ENCODE peak calls at places on chromosomes 12 and 14, in six cellular contexts. P, D, J, K, N and F are unnamed samples.

GRCh38 chr14:89575386-89576061 is 158.5 kb upstream of the FOXN3 start:
- ATAC-seq in J (no peak), D (peak), K (no peak), P (peak), N (no peak), F (no peak)

GRCh38 chr12:96919510-96920210 is 12.6 kb downstream of the NEDD1 start:
- ATAC-seq in J (no peak), N (no peak), D (no peak), P (no peak), K (no peak), F (no peak)

GRCh38 chr12:67501362-67501761 is 147.2 kb upstream of the DYRK2 start:
- ATAC-seq in D (no peak), K (no peak), J (no peak), P (peak), N (no peak), F (no peak)

GRCh38 chr14:59318908-59319307 is 130.4 kb downstream of the DAAM1 start:
- ATAC-seq in D (peak), K (no peak), J (no peak), N (no peak), P (no peak), F (no peak)

GRCh38 chr14:106808458-106808857 is 1282.1 kb downstream of the TMEM121 start:
- ATAC-seq in J (no peak), D (no peak), N (no peak), P (no peak), K (no peak), F (no peak)

GRCh38 chr12:123900898-123901376 is 71.7 kb downstream of the CCDC92 start:
- ATAC-seq in K (no peak), J (peak), N (peak), D (no peak), P (no peak), F (no peak)

GRCh38 chr12:14810953-14811483 is 3.0 kb downstream of the SMCO3 start:
- ATAC-seq in P (peak), D (peak), K (peak), N (no peak), J (peak), F (no peak)

GRCh38 chr14:70906785-70907171 is 481 bp upstream of the PCNX1 start:
- ATAC-seq in D (peak), K (no peak), J (peak), P (peak), N (peak), F (no peak)

GRCh38 chr14:69360438-69361108 is 37.5 kb downstream of the ERH start:
- ATAC-seq in K (no peak), J (no peak), P (no peak), D (no peak), N (no peak), F (no peak)

GRCh38 chr12:42162198-42162597 is 17.5 kb upstream of the GXYLT1 start:
- ATAC-seq in P (no peak), K (no peak), N (no peak), J (peak), D (no peak), F (no peak)

GRCh38 chr14:24422694-24423531 is 6.6 kb downstream of the CBLN3 start:
- ATAC-seq in D (no peak), P (no peak), N (no peak), K (no peak), J (no peak), F (no peak)

GRCh38 chr12:63440063-63440462 is 228.2 kb downstream of the DPY19L2 start:
- ATAC-seq in J (no peak), N (no peak), P (no peak), D (no peak), K (no peak), F (no peak)

GRCh38 chr12:103303484-103303883 is 192.3 kb downstream of the C12orf42 start:
- ATAC-seq in N (no peak), K (no peak), J (no peak), D (no peak), P (no peak), F (no peak)

GRCh38 chr12:108616941-108617858 is 16.5 kb downstream of the SELPLG start:
- ATAC-seq in K (peak), N (peak), P (peak), D (peak), J (no peak), F (no peak)

GRCh38 chr12:6332459-6332858 is 9.4 kb downstream of the TNFRSF1A start:
- ATAC-seq in P (no peak), D (no peak), J (no peak), K (peak), N (no peak), F (no peak)

GRCh38 chr12:52440821-52441319 is 6.7 kb upstream of the KRT75 start:
- ATAC-seq in P (no peak), K (no peak), N (no peak), D (no peak), J (peak), F (no peak)

GRCh38 chr14:92759300-92759678 is 10.9 kb upstream of the LGMN start:
- ATAC-seq in K (no peak), N (no peak), J (peak), P (no peak), D (no peak), F (no peak)

GRCh38 chr12:3186546-3187237 is 109.5 kb downstream of the TSPAN9 start:
- ATAC-seq in J (no peak), N (no peak), D (no peak), P (no peak), K (no peak), F (no peak)